ENCODE peak calls at places on chromosome 16, in four cellular contexts. L is activated CD4-positive, alpha-beta T cell treated with anti-CD3 and anti-CD28 coated beads, Interleukin-2, amount 50 U/mL, for 48 hours; H is NCI-H1105 treated with DMSO at 0.1 percent for 48 hours; D is skeletal muscle cell. J is an unnamed sample.

GRCh38 chr16:61929801-61930200 is 106.4 kb downstream of the CDH8 start:
- DNase-seq in L (no peak), H (no peak), D (no peak), J (no peak)

GRCh38 chr16:57672416-57672815 is 4.3 kb downstream of the ADGRG3 start:
- DNase-seq in L (no peak), H (no peak), D (no peak), J (no peak)

GRCh38 chr16:73430138-73430537 is 382.2 kb upstream of the ZFHX3 start:
- DNase-seq in L (no peak), H (no peak), D (no peak), J (no peak)

GRCh38 chr16:67528870-67529638 is 425 bp downstream of the RIPOR1 start:
- DNase-seq in L (peak; percentile 39), H (no peak), D (no peak), J (peak; percentile 40)

GRCh38 chr16:11679941-11680911 is 12.0 kb downstream of the SNN start:
- DNase-seq in L (no peak), H (no peak), D (no peak), J (peak; percentile 37)

GRCh38 chr16:84889066-84889465 is 69.3 kb downstream of the CRISPLD2 start:
- DNase-seq in L (no peak), H (no peak), D (no peak), J (no peak)

GRCh38 chr16:2953706-2954105 is 10.4 kb upstream of the KREMEN2 start:
- DNase-seq in L (no peak), H (no peak), D (no peak), J (no peak)

GRCh38 chr16:82761858-82762257 is 135.1 kb downstream of the CDH13 start:
- DNase-seq in L (no peak), H (peak; percentile 46), D (no peak), J (no peak)

GRCh38 chr16:3511286-3512180 is 10.7 kb downstream of the CLUAP1 start:
- DNase-seq in L (no peak), H (no peak), D (no peak), J (no peak)